ENCODE peak calls at places on chromosomes 5 and 9, in six cellular contexts. T is tibial nerve; F is posterior vena cava; K is frontal cortex; Q is activated CD4-positive, alpha-beta T cell treated with anti-CD3 and anti-CD28 coated beads, Interleukin-2, amount 10 ng/mL, durations not matched to agents 7 days and 5 days; N is stomach. B is an unnamed sample.

GRCh38 chr5:135864503-135865443 is 30.3 kb downstream of the SLC25A48 start:
- DNase-seq in T (no peak), F (no peak), K (no peak), Q (no peak), N (no peak), B (no peak)

GRCh38 chr9:77449177-77450092 is 198.7 kb downstream of the GNA14 start:
- DNase-seq in T (no peak), F (no peak), K (no peak), Q (no peak), N (no peak), B (no peak)

GRCh38 chr5:145484195-145484594 is 350.9 kb downstream of the PRELID2 start:
- DNase-seq in T (no peak), F (no peak), K (no peak), Q (no peak), N (no peak), B (no peak)

GRCh38 chr9:32581512-32582143 is 8.7 kb upstream of the NDUFB6 start:
- DNase-seq in T (peak; percentile 43), F (no peak), K (peak; percentile 35), Q (peak; percentile 60), N (no peak), B (no peak)

GRCh38 chr5:171166766-171167165 is 142.3 kb upstream of the TLX3 start:
- DNase-seq in T (no peak), F (no peak), K (no peak), Q (no peak), N (no peak), B (no peak)

GRCh38 chr5:141753971-141754713 is 72.1 kb upstream of the ARAP3 start:
- DNase-seq in T (peak; percentile 23), F (no peak), K (no peak), Q (peak; percentile 52), N (peak; percentile 29), B (no peak)

GRCh38 chr9:3205421-3206095 is 320.2 kb downstream of the RFX3 start:
- DNase-seq in T (no peak), F (no peak), K (no peak), Q (no peak), N (no peak), B (no peak)

GRCh38 chr5:94849821-94850736 is 231.6 kb downstream of the SLF1 start:
- DNase-seq in T (no peak), F (no peak), K (peak; percentile 18), Q (peak; percentile 58), N (no peak), B (no peak)

GRCh38 chr9:127751269-127752054 is 16.4 kb upstream of the TOR2A start:
- DNase-seq in T (no peak), F (no peak), K (no peak), Q (no peak), N (no peak), B (no peak)

GRCh38 chr5:123785160-123786001 is 273.4 kb downstream of the CSNK1G3 start:
- DNase-seq in T (no peak), F (no peak), K (no peak), Q (no peak), N (no peak), B (no peak)

GRCh38 chr5:71937906-71938698 is 169.2 kb upstream of the MAP1B start:
- DNase-seq in T (no peak), F (no peak), K (no peak), Q (no peak), N (no peak), B (no peak)

GRCh38 chr9:15121591-15121990 is 185.4 kb downstream of the TTC39B start:
- DNase-seq in T (no peak), F (no peak), K (no peak), Q (no peak), N (no peak), B (no peak)

GRCh38 chr9:3936520-3937235 is 363.2 kb downstream of the GLIS3 start:
- DNase-seq in T (no peak), F (peak; percentile 85), K (no peak), Q (no peak), N (peak; percentile 63), B (no peak)

GRCh38 chr9:99109522-99109921 is 4.6 kb downstream of the TGFBR1 start:
- DNase-seq in T (peak; percentile 43), F (no peak), K (no peak), Q (no peak), N (no peak), B (no peak)

GRCh38 chr9:111978616-111979015 is 82.0 kb downstream of the UGCG start:
- DNase-seq in T (no peak), F (peak; percentile 4), K (no peak), Q (no peak), N (no peak), B (no peak)

GRCh38 chr5:174558190-174558589 is 166.2 kb upstream of the MSX2 start:
- DNase-seq in T (no peak), F (no peak), K (no peak), Q (no peak), N (no peak), B (no peak)

GRCh38 chr9:30239875-30240274 is 2144.6 kb upstream of the ACO1 start:
- DNase-seq in T (no peak), F (no peak), K (no peak), Q (no peak), N (no peak), B (no peak)

GRCh38 chr5:103138202-103138601 is 18.1 kb downstream of the PPIP5K2 start:
- DNase-seq in T (no peak), F (no peak), K (no peak), Q (no peak), N (no peak), B (no peak)

GRCh38 chr5:179763215-179763945 is 30.4 kb upstream of the LTC4S start:
- DNase-seq in T (peak; percentile 74), F (peak; percentile 81), K (peak; percentile 70), Q (peak; percentile 64), N (peak; percentile 71), B (no peak)

GRCh38 chr9:129401623-129402340 is 219.1 kb downstream of the C9orf50 start:
- DNase-seq in T (no peak), F (no peak), K (no peak), Q (no peak), N (no peak), B (no peak)

GRCh38 chr5:27463446-27464149 is 425.2 kb upstream of the CDH9 start:
- DNase-seq in T (no peak), F (no peak), K (no peak), Q (no peak), N (no peak), B (no peak)

GRCh38 chr5:5278815-5279381 is 138.8 kb downstream of the ADAMTS16 start:
- DNase-seq in T (no peak), F (no peak), K (no peak), Q (no peak), N (no peak), B (no peak)